ENCODE peak calls at places on chromosomes 16 and 17, in six cellular contexts. S, T, K, J, E and R are unnamed samples.

GRCh38 chr17:75899353-75899752 is 2.6 kb upstream of the TRIM65 start:
- DNase-seq in S (no peak), T (no peak), K (no peak), J (peak; percentile 44), E (no peak), R (no peak)

GRCh38 chr16:56614549-56614991 is 6.2 kb downstream of the MT2A start:
- DNase-seq in S (no peak), T (no peak), K (no peak), J (no peak), E (no peak), R (no peak)

GRCh38 chr17:259341-259976 is 78.0 kb upstream of the DOC2B start:
- DNase-seq in S (no peak), T (no peak), K (peak; percentile 5), J (peak; percentile 25), E (no peak), R (no peak)

GRCh38 chr16:85898521-85899442 is at the start of gene IRF8:
- DNase-seq in S (no peak), T (peak; percentile 63), K (peak; percentile 35), J (peak; percentile 93), E (peak; percentile 85), R (no peak)

GRCh38 chr16:27547134-27547533 is 2.6 kb downstream of the GTF3C1 start:
- DNase-seq in S (no peak), T (no peak), K (peak; percentile 34), J (no peak), E (no peak), R (no peak)

GRCh38 chr17:82324566-82325285 is 7.3 kb upstream of the CD7 start:
- DNase-seq in S (no peak), T (no peak), K (no peak), J (peak; percentile 78), E (no peak), R (no peak)

GRCh38 chr17:78958556-78959191 is 21.0 kb downstream of the LGALS3BP start:
- DNase-seq in S (peak; percentile 71), T (no peak), K (no peak), J (peak; percentile 72), E (no peak), R (no peak)

GRCh38 chr17:36182176-36183000 is 6.0 kb upstream of the TBC1D3B start:
- DNase-seq in S (no peak), T (no peak), K (no peak), J (no peak), E (peak; percentile 29), R (no peak)

GRCh38 chr17:57363998-57364645 is 107.8 kb downstream of the MSI2 start:
- DNase-seq in S (no peak), T (no peak), K (no peak), J (no peak), E (no peak), R (no peak)

GRCh38 chr16:50316848-50317630 is 50.7 kb downstream of the ADCY7 start:
- DNase-seq in S (no peak), T (no peak), K (no peak), J (no peak), E (no peak), R (no peak)

GRCh38 chr17:67200727-67201301 is 44.2 kb downstream of the HELZ start:
- DNase-seq in S (peak; percentile 58), T (no peak), K (no peak), J (no peak), E (no peak), R (no peak)

GRCh38 chr16:75861981-75862380 is 135.7 kb upstream of the CPHXL start:
- DNase-seq in S (no peak), T (no peak), K (no peak), J (no peak), E (no peak), R (no peak)

GRCh38 chr17:47973541-47973940 is 2.6 kb downstream of the CDK5RAP3 start:
- DNase-seq in S (no peak), T (no peak), K (no peak), J (no peak), E (no peak), R (no peak)

GRCh38 chr16:67872631-67873434 is at the start of gene EDC4:
- DNase-seq in S (peak; percentile 89), T (peak; percentile 79), K (peak; percentile 85), J (peak; percentile 87), E (peak; percentile 75), R (peak; percentile 78)

DNA sequence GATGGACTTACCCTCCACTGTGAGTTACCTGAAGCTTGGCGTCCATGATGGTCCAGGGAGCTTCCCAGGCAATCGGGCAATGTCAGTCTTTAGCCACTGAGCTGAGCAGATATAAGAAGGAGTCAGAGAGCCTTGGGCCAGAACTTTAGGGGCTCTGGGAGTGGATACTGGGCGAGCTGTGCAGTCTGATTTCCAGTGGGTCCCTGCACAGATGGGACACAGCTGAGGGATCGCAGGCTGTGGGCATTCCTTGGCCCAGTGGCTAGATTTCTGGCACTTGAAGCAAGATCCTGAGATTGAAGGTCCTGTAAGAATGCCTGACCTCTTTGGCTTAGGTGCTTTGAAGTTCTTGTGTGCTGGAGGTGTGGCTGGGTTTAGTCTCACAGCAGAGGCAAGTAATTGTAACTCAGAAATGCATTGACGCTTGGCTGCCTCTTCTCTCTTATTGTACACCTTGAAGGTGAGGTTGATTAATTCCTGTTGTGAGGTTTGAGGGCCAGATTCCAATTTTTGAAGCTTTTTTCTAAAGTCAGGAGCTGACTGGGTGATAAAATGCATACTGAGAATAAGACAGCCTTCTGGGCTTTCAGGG is 2283.8 kb downstream of the TP53TG3F start:
- DNase-seq in S (no peak), T (no peak), K (no peak), J (no peak), E (no peak), R (no peak)
- H3K9me3 ChIP-seq in S (no peaks in the 10 kb centered on the region), T (no peaks in the 10 kb centered on the region), K (no peaks in the 10 kb centered on the region), J (peaks cover 7% of the 10 kb centered on the region), E (no peaks in the 10 kb centered on the region), R (peaks cover 11% of the 10 kb centered on the region)

DNA sequence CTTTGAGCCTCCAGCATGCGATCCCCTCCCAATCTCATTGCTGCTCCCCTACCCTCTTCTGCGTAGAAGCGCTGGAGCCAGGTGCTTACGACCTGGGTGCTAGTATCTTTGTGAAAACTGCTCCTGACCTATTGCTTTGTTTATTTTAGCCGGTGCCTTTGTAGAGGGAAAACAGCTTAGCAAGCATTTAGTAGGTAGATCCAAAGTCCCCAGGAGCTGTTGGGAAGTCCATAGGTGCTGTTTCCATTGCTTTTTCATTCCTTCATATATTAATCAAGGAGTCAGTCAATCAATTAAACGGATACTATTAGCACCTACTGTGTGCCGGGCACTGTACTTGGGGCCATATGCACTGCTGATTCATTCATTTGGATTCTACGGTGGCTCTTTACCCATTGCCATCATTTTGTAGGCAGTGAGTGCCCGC is 497.6 kb downstream of the WWOX start:
- DNase-seq in S (no peak), T (no peak), K (no peak), J (no peak), E (no peak), R (no peak)
- H3K9me3 ChIP-seq in S (no peaks in the 10 kb centered on the region), T (no peaks in the 10 kb centered on the region), K (no peaks in the 10 kb centered on the region), J (no peaks in the 10 kb centered on the region), E (no peaks in the 10 kb centered on the region), R (no peaks in the 10 kb centered on the region)

DNA sequence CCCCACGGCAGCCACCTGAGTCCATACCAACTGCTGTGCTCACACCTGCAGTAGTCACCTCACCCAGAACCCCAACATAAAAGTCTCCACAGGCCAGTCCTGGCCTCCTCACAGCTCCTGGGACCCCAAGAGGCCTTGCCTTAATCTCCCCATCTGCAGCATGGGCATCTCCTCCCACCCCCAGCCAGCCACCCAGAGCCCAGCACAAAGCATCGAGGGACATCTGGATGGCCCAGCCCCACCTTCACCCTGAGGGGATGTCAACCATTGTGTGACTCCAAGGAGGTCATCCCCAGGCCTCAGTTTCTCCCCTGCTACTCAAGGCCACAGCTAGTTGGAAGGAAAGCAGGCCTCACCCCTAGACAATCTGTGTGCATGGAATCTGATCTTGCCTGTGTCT is 1775.3 kb downstream of the TP53TG3F start:
- DNase-seq in S (no peak), T (no peak), K (no peak), J (no peak), E (no peak), R (no peak)
- H3K9me3 ChIP-seq in S (no peaks in the 10 kb centered on the region), T (no peaks in the 10 kb centered on the region), K (no peaks in the 10 kb centered on the region), J (peaks cover 6% of the 10 kb centered on the region), E (no peaks in the 10 kb centered on the region), R (no peaks in the 10 kb centered on the region)

DNA sequence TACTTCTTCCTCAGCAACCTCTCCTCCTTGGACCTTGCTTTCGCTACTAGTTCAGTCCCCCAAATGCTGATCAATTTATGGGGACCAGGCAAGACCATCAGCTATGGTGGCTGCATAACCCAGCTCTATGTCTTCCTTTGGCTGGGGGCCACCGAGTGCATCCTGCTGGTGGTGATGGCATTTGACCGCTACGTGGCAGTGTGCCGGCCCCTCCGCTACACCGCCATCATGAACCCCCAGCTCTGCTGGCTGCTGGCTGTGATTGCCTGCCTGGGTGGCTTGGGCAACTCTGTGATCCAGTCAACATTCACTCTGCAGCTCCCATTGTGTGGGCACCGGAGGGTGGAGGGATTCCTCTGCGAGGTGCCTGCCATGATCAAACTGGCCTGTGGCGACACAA is 429 bp downstream of the OR2C1 start:
- DNase-seq in S (no peak), T (no peak), K (no peak), J (no peak), E (no peak), R (no peak)
- H3K9me3 ChIP-seq in S (peaks cover 47% of the 10 kb centered on the region), T (no peaks in the 10 kb centered on the region), K (no peaks in the 10 kb centered on the region), J (no peaks in the 10 kb centered on the region), E (no peaks in the 10 kb centered on the region), R (no peaks in the 10 kb centered on the region)

GRCh38 chr17:27079660-27080059 is 214.3 kb upstream of the WSB1 start:
- DNase-seq in S (no peak), T (no peak), K (no peak), J (no peak), E (no peak), R (no peak)
- H3K9me3 ChIP-seq in S (no peaks in the 10 kb centered on the region), T (no peaks in the 10 kb centered on the region), K (no peaks in the 10 kb centered on the region), J (no peaks in the 10 kb centered on the region), E (no peaks in the 10 kb centered on the region), R (no peaks in the 10 kb centered on the region)

DNA sequence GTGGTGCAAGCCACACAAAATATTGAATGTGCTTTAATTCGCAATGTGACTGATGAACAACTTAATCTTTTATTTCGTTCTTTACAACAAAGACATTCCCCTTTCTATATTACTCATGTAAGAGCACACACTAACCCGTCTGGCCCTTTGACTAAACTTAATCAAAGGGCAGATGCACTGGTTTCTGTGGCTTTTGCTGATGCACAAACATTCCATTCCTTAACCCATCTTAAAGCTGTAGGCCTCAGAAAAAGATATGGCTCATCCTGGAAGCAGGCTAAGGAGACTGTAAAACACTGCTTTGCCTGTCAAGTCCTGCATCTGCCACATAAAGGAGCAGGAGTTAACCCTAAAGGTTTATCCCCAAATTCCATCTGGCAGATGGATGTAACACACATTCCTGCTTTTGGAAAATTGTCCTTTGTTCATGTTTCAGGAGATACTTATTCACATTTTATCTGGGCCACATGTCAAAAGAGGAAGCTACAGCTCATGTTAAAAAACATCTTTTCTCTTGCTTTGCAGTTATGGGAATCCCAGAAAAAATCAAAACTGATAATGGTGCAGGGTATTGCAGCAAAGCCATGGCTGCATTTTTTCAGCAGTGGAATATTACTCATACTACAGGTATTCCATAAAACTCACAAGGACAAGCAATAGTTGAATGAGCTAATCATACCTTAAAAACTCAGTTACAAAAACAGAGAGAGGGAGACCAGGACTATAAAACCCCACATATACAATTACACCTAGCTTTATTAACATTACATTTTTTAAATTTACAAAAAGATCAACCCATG is 137.2 kb downstream of the AHSP start:
- DNase-seq in S (no peak), T (no peak), K (no peak), J (no peak), E (no peak), R (no peak)
- H3K9me3 ChIP-seq in S (no peaks in the 10 kb centered on the region), T (no peaks in the 10 kb centered on the region), K (no peaks in the 10 kb centered on the region), J (no peaks in the 10 kb centered on the region), E (no peaks in the 10 kb centered on the region), R (no peaks in the 10 kb centered on the region)

DNA sequence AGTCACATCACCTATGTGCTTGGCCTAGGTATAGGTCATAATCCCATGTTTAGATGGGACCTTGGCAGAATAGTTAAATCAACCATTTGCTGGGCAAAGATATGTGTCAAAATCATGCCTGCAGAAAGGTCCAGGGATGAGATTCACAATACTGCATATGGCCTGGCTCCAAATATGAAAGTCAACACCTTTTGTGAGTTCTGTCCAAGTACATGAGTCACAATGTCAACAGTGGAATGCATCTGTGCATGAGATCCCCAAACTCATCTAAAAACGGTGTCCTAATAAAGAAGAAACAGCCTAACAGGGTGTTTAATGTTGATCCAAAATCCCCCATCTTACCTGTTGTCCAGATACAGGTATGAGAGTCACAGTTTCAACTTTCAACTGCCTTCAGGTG is 1847.5 kb downstream of the TP53TG3F start:
- DNase-seq in S (no peak), T (no peak), K (no peak), J (no peak), E (no peak), R (no peak)
- H3K9me3 ChIP-seq in S (no peaks in the 10 kb centered on the region), T (no peaks in the 10 kb centered on the region), K (no peaks in the 10 kb centered on the region), J (no peaks in the 10 kb centered on the region), E (no peaks in the 10 kb centered on the region), R (peaks cover 5% of the 10 kb centered on the region)